ENCODE peak calls at places on chromosome 1, in five cellular contexts. One of them, this sample, is unnamed.

GRCh38 chr1:15848143-15848928 is 829 bp downstream of the SPEN start:
- DNase-seq in globus pallidus: peak
- DNase-seq in GM06990: peak
- DNase-seq in left lobe of liver: peak
- DNase-seq in suprapubic skin: peak
- DNase-seq in this sample: no peak

GRCh38 chr1:81323862-81324261 is 476.9 kb upstream of the ADGRL2 start:
- DNase-seq in globus pallidus: no peak
- DNase-seq in GM06990: no peak
- DNase-seq in left lobe of liver: no peak
- DNase-seq in suprapubic skin: no peak
- DNase-seq in this sample: no peak

GRCh38 chr1:24586119-24586518 is 30.2 kb downstream of the NCMAP start:
- DNase-seq in globus pallidus: no peak
- DNase-seq in GM06990: no peak
- DNase-seq in left lobe of liver: no peak
- DNase-seq in suprapubic skin: no peak
- DNase-seq in this sample: no peak

GRCh38 chr1:246775531-246776385 is 51.5 kb downstream of the SCCPDH start:
- DNase-seq in globus pallidus: no peak
- DNase-seq in GM06990: no peak
- DNase-seq in left lobe of liver: peak
- DNase-seq in suprapubic skin: no peak
- DNase-seq in this sample: no peak

GRCh38 chr1:174815036-174815435 is 184.7 kb upstream of the CACYBP start:
- DNase-seq in globus pallidus: no peak
- DNase-seq in GM06990: peak
- DNase-seq in left lobe of liver: no peak
- DNase-seq in suprapubic skin: no peak
- DNase-seq in this sample: peak

GRCh38 chr1:162161921-162162550 is 92.5 kb downstream of the NOS1AP start:
- DNase-seq in globus pallidus: no peak
- DNase-seq in GM06990: no peak
- DNase-seq in left lobe of liver: no peak
- DNase-seq in suprapubic skin: no peak
- DNase-seq in this sample: no peak

GRCh38 chr1:242651817-242652216 is 127.3 kb upstream of the PLD5 start:
- DNase-seq in globus pallidus: no peak
- DNase-seq in GM06990: no peak
- DNase-seq in left lobe of liver: no peak
- DNase-seq in suprapubic skin: no peak
- DNase-seq in this sample: no peak

GRCh38 chr1:12097321-12097720 is 34.2 kb downstream of the TNFRSF8 start:
- DNase-seq in globus pallidus: no peak
- DNase-seq in GM06990: no peak
- DNase-seq in left lobe of liver: no peak
- DNase-seq in suprapubic skin: no peak
- DNase-seq in this sample: no peak

GRCh38 chr1:69263982-69264381 is 303.7 kb upstream of the LRRC7 start:
- DNase-seq in globus pallidus: no peak
- DNase-seq in GM06990: no peak
- DNase-seq in left lobe of liver: no peak
- DNase-seq in suprapubic skin: no peak
- DNase-seq in this sample: no peak

GRCh38 chr1:24481098-24481497 is 21.5 kb upstream of the RCAN3 start:
- DNase-seq in globus pallidus: peak
- DNase-seq in GM06990: no peak
- DNase-seq in left lobe of liver: no peak
- DNase-seq in suprapubic skin: no peak
- DNase-seq in this sample: peak

GRCh38 chr1:19863804-19864203 is 18.4 kb upstream of the OTUD3 start:
- DNase-seq in globus pallidus: no peak
- DNase-seq in GM06990: no peak
- DNase-seq in left lobe of liver: no peak
- DNase-seq in suprapubic skin: no peak
- DNase-seq in this sample: no peak

GRCh38 chr1:1521331-1521730 is 9.4 kb downstream of the ATAD3A start:
- DNase-seq in globus pallidus: no peak
- DNase-seq in GM06990: no peak
- DNase-seq in left lobe of liver: no peak
- DNase-seq in suprapubic skin: no peak
- DNase-seq in this sample: no peak

GRCh38 chr1:14881775-14882672 is 271.5 kb upstream of the TMEM51 start:
- DNase-seq in globus pallidus: no peak
- DNase-seq in GM06990: peak
- DNase-seq in left lobe of liver: no peak
- DNase-seq in suprapubic skin: no peak
- DNase-seq in this sample: no peak

GRCh38 chr1:169106921-169107672 is 607 bp downstream of the ATP1B1 start:
- DNase-seq in globus pallidus: no peak
- DNase-seq in GM06990: no peak
- DNase-seq in left lobe of liver: peak
- DNase-seq in suprapubic skin: no peak
- DNase-seq in this sample: peak